ENCODE peak calls at places on chromosomes 6 and 20, in seven cellular contexts. One of them, this sample, is unnamed.

GRCh38 chr20:6685181-6685582 is 82.3 kb upstream of the BMP2 start:
- DNase-seq in fibroblast of lung: no peak
- DNase-seq in GM23248: peak; percentile 58
- DNase-seq in SK-N-SH: no peak
- DNase-seq in GM23338: no peak
- DNase-seq in IMR-90: no peak
- DNase-seq in mammary epithelial cell: peak; percentile 83
- DNase-seq in this sample: no peak

GRCh38 chr6:105072799-105073199 is 107.0 kb downstream of the POPDC3 start:
- DNase-seq in IMR-90: peak; percentile 38
- DNase-seq in mammary epithelial cell: peak; percentile 60
- DNase-seq in GM23338: no peak
- DNase-seq in fibroblast of lung: peak; percentile 55
- DNase-seq in GM23248: peak; percentile 60
- DNase-seq in SK-N-SH: no peak
- DNase-seq in this sample: peak; percentile 40

GRCh38 chr20:39398656-39399055 is 436.5 kb downstream of the DHX35 start:
- DNase-seq in SK-N-SH: no peak
- DNase-seq in GM23248: no peak
- DNase-seq in fibroblast of lung: no peak
- DNase-seq in GM23338: peak; percentile 44
- DNase-seq in mammary epithelial cell: no peak
- DNase-seq in IMR-90: no peak
- DNase-seq in this sample: peak; percentile 76

GRCh38 chr6:2085657-2086056 is 159.7 kb downstream of the GMDS start:
- DNase-seq in GM23338: no peak
- DNase-seq in fibroblast of lung: no peak
- DNase-seq in GM23248: no peak
- DNase-seq in mammary epithelial cell: no peak
- DNase-seq in SK-N-SH: no peak
- DNase-seq in IMR-90: no peak
- DNase-seq in this sample: no peak

GRCh38 chr6:118705799-118706481 is 54.5 kb upstream of the CEP85L start:
- DNase-seq in fibroblast of lung: peak; percentile 50
- DNase-seq in SK-N-SH: no peak
- DNase-seq in GM23248: peak; percentile 79
- DNase-seq in GM23338: peak; percentile 75
- DNase-seq in mammary epithelial cell: peak; percentile 59
- DNase-seq in IMR-90: peak; percentile 36
- DNase-seq in this sample: no peak

GRCh38 chr6:53492860-53493634 is 51.9 kb downstream of the GCLC start:
- DNase-seq in SK-N-SH: peak; percentile 30
- DNase-seq in IMR-90: peak; percentile 73
- DNase-seq in fibroblast of lung: peak; percentile 77
- DNase-seq in mammary epithelial cell: peak; percentile 65
- DNase-seq in GM23248: peak; percentile 81
- DNase-seq in GM23338: peak; percentile 78
- DNase-seq in this sample: peak; percentile 79

GRCh38 chr6:41032830-41033229 is 6.2 kb downstream of the UNC5CL start:
- DNase-seq in GM23248: no peak
- DNase-seq in SK-N-SH: no peak
- DNase-seq in mammary epithelial cell: no peak
- DNase-seq in fibroblast of lung: no peak
- DNase-seq in GM23338: no peak
- DNase-seq in IMR-90: no peak
- DNase-seq in this sample: no peak

GRCh38 chr20:40930561-40930960 is 98.1 kb upstream of the TOP1 start:
- DNase-seq in GM23248: no peak
- DNase-seq in fibroblast of lung: no peak
- DNase-seq in mammary epithelial cell: no peak
- DNase-seq in SK-N-SH: no peak
- DNase-seq in IMR-90: peak; percentile 30
- DNase-seq in GM23338: no peak
- DNase-seq in this sample: no peak

GRCh38 chr6:87663434-87663833 is 38.6 kb downstream of the AKIRIN2 start:
- DNase-seq in mammary epithelial cell: no peak
- DNase-seq in fibroblast of lung: no peak
- DNase-seq in GM23248: no peak
- DNase-seq in SK-N-SH: no peak
- DNase-seq in GM23338: no peak
- DNase-seq in IMR-90: no peak
- DNase-seq in this sample: no peak

GRCh38 chr6:134169881-134170486 is 117.6 kb upstream of the SLC2A12 start:
- DNase-seq in IMR-90: peak; percentile 32
- DNase-seq in GM23248: peak; percentile 14
- DNase-seq in GM23338: no peak
- DNase-seq in fibroblast of lung: peak; percentile 15
- DNase-seq in mammary epithelial cell: peak; percentile 22
- DNase-seq in SK-N-SH: no peak
- DNase-seq in this sample: no peak

GRCh38 chr6:53390010-53390409 is 41.3 kb upstream of the ELOVL5 start:
- DNase-seq in fibroblast of lung: no peak
- DNase-seq in IMR-90: no peak
- DNase-seq in GM23338: peak; percentile 20
- DNase-seq in SK-N-SH: no peak
- DNase-seq in mammary epithelial cell: no peak
- DNase-seq in GM23248: no peak
- DNase-seq in this sample: no peak

GRCh38 chr20:24629668-24630067 is 160.2 kb downstream of the SYNDIG1 start:
- DNase-seq in GM23248: no peak
- DNase-seq in fibroblast of lung: no peak
- DNase-seq in IMR-90: no peak
- DNase-seq in SK-N-SH: peak; percentile 90
- DNase-seq in mammary epithelial cell: no peak
- DNase-seq in GM23338: no peak
- DNase-seq in this sample: no peak

GRCh38 chr20:20435453-20435852 is 67.5 kb downstream of the INSM1 start:
- DNase-seq in GM23248: no peak
- DNase-seq in IMR-90: no peak
- DNase-seq in fibroblast of lung: no peak
- DNase-seq in SK-N-SH: no peak
- DNase-seq in mammary epithelial cell: no peak
- DNase-seq in GM23338: peak; percentile 48
- DNase-seq in this sample: peak; percentile 43

GRCh38 chr6:1604347-1604990 is 5.2 kb upstream of the FOXC1 start:
- DNase-seq in mammary epithelial cell: peak; percentile 48
- DNase-seq in SK-N-SH: peak; percentile 94
- DNase-seq in IMR-90: peak; percentile 36
- DNase-seq in GM23248: peak; percentile 80
- DNase-seq in GM23338: peak; percentile 89
- DNase-seq in fibroblast of lung: peak; percentile 35
- DNase-seq in this sample: peak; percentile 79

GRCh38 chr20:45890077-45890996 is 671 bp downstream of the NEURL2 start:
- DNase-seq in GM23338: peak; percentile 92
- DNase-seq in fibroblast of lung: peak; percentile 85
- DNase-seq in SK-N-SH: peak; percentile 91
- DNase-seq in GM23248: peak; percentile 83
- DNase-seq in mammary epithelial cell: no peak
- DNase-seq in IMR-90: peak; percentile 78
- DNase-seq in this sample: no peak

GRCh38 chr6:9507136-9507895 is 907.6 kb downstream of the TFAP2A start:
- DNase-seq in mammary epithelial cell: no peak
- DNase-seq in IMR-90: no peak
- DNase-seq in GM23338: no peak
- DNase-seq in fibroblast of lung: no peak
- DNase-seq in SK-N-SH: no peak
- DNase-seq in GM23248: no peak
- DNase-seq in this sample: no peak

GRCh38 chr20:43603124-43603523 is 12.4 kb downstream of the IFT52 start:
- DNase-seq in mammary epithelial cell: no peak
- DNase-seq in SK-N-SH: no peak
- DNase-seq in fibroblast of lung: no peak
- DNase-seq in IMR-90: no peak
- DNase-seq in GM23248: no peak
- DNase-seq in GM23338: no peak
- DNase-seq in this sample: peak; percentile 53

GRCh38 chr6:137076277-137077068 is 31.7 kb upstream of the IL20RA start:
- DNase-seq in SK-N-SH: peak; percentile 65
- DNase-seq in IMR-90: peak; percentile 50
- DNase-seq in fibroblast of lung: peak; percentile 64
- DNase-seq in mammary epithelial cell: peak; percentile 59
- DNase-seq in GM23338: peak; percentile 90
- DNase-seq in GM23248: peak; percentile 82
- DNase-seq in this sample: peak; percentile 91

GRCh38 chr6:78487401-78487800 is 379.9 kb upstream of the IRAK1BP1 start:
- DNase-seq in GM23338: no peak
- DNase-seq in SK-N-SH: no peak
- DNase-seq in fibroblast of lung: no peak
- DNase-seq in mammary epithelial cell: no peak
- DNase-seq in GM23248: peak; percentile 71
- DNase-seq in IMR-90: peak; percentile 55
- DNase-seq in this sample: no peak

GRCh38 chr6:16644540-16645250 is 116.6 kb downstream of the ATXN1 start:
- DNase-seq in mammary epithelial cell: no peak
- DNase-seq in SK-N-SH: no peak
- DNase-seq in GM23248: no peak
- DNase-seq in GM23338: no peak
- DNase-seq in fibroblast of lung: no peak
- DNase-seq in IMR-90: no peak
- DNase-seq in this sample: no peak

GRCh38 chr20:20463933-20464374 is 96.0 kb downstream of the INSM1 start:
- DNase-seq in mammary epithelial cell: no peak
- DNase-seq in SK-N-SH: no peak
- DNase-seq in GM23338: peak; percentile 91
- DNase-seq in GM23248: peak; percentile 5
- DNase-seq in IMR-90: no peak
- DNase-seq in fibroblast of lung: no peak
- DNase-seq in this sample: peak; percentile 77

GRCh38 chr20:48754269-48754668 is 73.5 kb downstream of the PREX1 start:
- DNase-seq in GM23338: no peak
- DNase-seq in fibroblast of lung: no peak
- DNase-seq in SK-N-SH: no peak
- DNase-seq in IMR-90: no peak
- DNase-seq in mammary epithelial cell: no peak
- DNase-seq in GM23248: no peak
- DNase-seq in this sample: peak; percentile 58
- H3K4me2 ChIP-seq in GM23338: peak overlapping the region; percentile 26
- H3K4me2 ChIP-seq in fibroblast of lung: no peak overlapping the region
- H3K4me2 ChIP-seq in SK-N-SH: no peak overlapping the region
- H3K4me2 ChIP-seq in IMR-90: no peak overlapping the region
- H3K4me2 ChIP-seq in mammary epithelial cell: no peak overlapping the region
- H3K4me2 ChIP-seq in GM23248: no peak overlapping the region
- H3K4me2 ChIP-seq in this sample: no peak overlapping the region

DNA sequence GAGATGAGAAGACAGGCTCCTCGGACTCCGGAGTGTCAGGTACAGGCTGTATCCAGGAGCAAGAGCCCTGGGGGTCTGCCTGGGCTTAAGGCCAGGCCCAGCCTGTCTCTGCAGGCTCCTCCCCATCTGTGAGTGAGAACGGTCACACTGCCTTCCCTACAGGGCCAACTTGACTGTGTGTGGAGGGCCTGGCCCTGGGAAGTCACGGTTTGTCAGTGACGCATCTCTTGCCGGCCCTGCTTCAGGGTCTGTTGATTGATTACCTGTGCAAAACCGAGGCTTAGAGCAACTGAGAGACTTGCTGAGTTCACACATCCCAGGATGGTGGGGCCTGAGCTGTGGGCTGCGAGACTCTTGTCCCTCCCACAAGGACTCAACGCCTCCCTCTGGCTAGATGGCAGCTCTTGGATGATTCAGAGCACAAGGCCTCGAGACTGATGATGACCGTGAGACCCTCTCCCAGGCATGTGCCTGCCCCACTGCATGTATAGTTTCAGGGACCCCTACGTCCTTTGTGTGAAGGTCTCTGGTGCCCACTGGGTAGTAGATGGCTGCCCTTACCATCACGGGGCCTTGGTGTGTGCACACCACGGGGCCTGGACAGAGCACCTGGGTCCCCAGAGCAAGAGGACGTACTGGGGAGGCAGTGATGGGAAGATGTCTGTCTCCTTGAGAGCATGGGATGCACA is 6.0 kb downstream of the RBM38 start:
- DNase-seq in mammary epithelial cell: no peak
- DNase-seq in GM23338: no peak
- DNase-seq in IMR-90: no peak
- DNase-seq in GM23248: no peak
- DNase-seq in SK-N-SH: no peak
- DNase-seq in fibroblast of lung: no peak
- DNase-seq in this sample: peak; percentile 76
- H3K27ac ChIP-seq in mammary epithelial cell: no peak overlapping the region
- H3K27ac ChIP-seq in GM23338: no peak overlapping the region
- H3K27ac ChIP-seq in IMR-90: no peak overlapping the region
- H3K27ac ChIP-seq in GM23248: no peak overlapping the region
- H3K27ac ChIP-seq in SK-N-SH: no peak overlapping the region
- H3K27ac ChIP-seq in fibroblast of lung: no peak overlapping the region
- H3K27ac ChIP-seq in this sample: peak overlapping the region; percentile 98

DNA sequence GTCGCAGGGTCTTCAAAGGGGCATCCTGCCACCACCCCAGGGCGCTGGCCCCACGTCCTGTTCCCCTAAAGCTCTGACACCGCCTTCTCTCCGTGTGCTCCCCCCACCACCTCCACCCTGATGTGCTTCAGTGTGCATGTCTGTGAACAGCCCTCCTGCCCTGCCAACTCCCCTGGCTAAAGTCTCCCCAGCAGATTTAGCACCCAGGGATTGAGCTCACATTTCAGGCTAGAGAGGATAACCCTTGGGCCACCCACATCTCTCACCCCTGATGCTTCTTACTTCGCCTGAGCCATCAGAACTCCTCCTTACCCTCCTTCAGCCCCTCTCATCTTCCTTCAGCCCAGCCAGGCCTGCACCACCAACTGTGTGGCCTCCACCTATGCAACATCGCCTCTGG is 7.5 kb downstream of the TMEM151B start:
- DNase-seq in IMR-90: no peak
- DNase-seq in GM23338: no peak
- DNase-seq in GM23248: no peak
- DNase-seq in fibroblast of lung: no peak
- DNase-seq in mammary epithelial cell: no peak
- DNase-seq in SK-N-SH: no peak
- DNase-seq in this sample: no peak
- H3K4me2 ChIP-seq in IMR-90: no peak overlapping the region
- H3K4me2 ChIP-seq in GM23338: no peak overlapping the region
- H3K4me2 ChIP-seq in GM23248: no peak overlapping the region
- H3K4me2 ChIP-seq in fibroblast of lung: no peak overlapping the region
- H3K4me2 ChIP-seq in mammary epithelial cell: no peak overlapping the region
- H3K4me2 ChIP-seq in SK-N-SH: no peak overlapping the region
- H3K4me2 ChIP-seq in this sample: no peak overlapping the region

GRCh38 chr6:75620387-75621304 is 19.0 kb downstream of the SENP6 start:
- DNase-seq in GM23248: no peak
- DNase-seq in SK-N-SH: no peak
- DNase-seq in IMR-90: no peak
- DNase-seq in mammary epithelial cell: no peak
- DNase-seq in fibroblast of lung: peak; percentile 38
- DNase-seq in GM23338: no peak
- DNase-seq in this sample: no peak

GRCh38 chr6:75618437-75618836 is 16.8 kb downstream of the SENP6 start:
- DNase-seq in mammary epithelial cell: no peak
- DNase-seq in fibroblast of lung: no peak
- DNase-seq in GM23248: no peak
- DNase-seq in SK-N-SH: no peak
- DNase-seq in GM23338: no peak
- DNase-seq in IMR-90: no peak
- DNase-seq in this sample: no peak

GRCh38 chr6:75624335-75624734 is 22.7 kb downstream of the SENP6 start:
- DNase-seq in mammary epithelial cell: no peak
- DNase-seq in SK-N-SH: no peak
- DNase-seq in fibroblast of lung: no peak
- DNase-seq in IMR-90: no peak
- DNase-seq in GM23248: no peak
- DNase-seq in GM23338: no peak
- DNase-seq in this sample: no peak

GRCh38 chr6:75621846-75622245 is 20.2 kb downstream of the SENP6 start:
- DNase-seq in SK-N-SH: no peak
- DNase-seq in fibroblast of lung: no peak
- DNase-seq in GM23338: no peak
- DNase-seq in GM23248: no peak
- DNase-seq in mammary epithelial cell: no peak
- DNase-seq in IMR-90: no peak
- DNase-seq in this sample: no peak

GRCh38 chr6:75619230-75619899 is 17.7 kb downstream of the SENP6 start:
- DNase-seq in fibroblast of lung: peak; percentile 54
- DNase-seq in GM23248: no peak
- DNase-seq in GM23338: no peak
- DNase-seq in mammary epithelial cell: no peak
- DNase-seq in SK-N-SH: no peak
- DNase-seq in IMR-90: peak; percentile 22
- DNase-seq in this sample: no peak
- H3K27ac ChIP-seq in fibroblast of lung: no peak overlapping the region
- H3K27ac ChIP-seq in GM23248: no peak overlapping the region
- H3K27ac ChIP-seq in GM23338: no peak overlapping the region
- H3K27ac ChIP-seq in mammary epithelial cell: no peak overlapping the region
- H3K27ac ChIP-seq in SK-N-SH: no peak overlapping the region
- H3K27ac ChIP-seq in IMR-90: no peak overlapping the region
- H3K27ac ChIP-seq in this sample: no peak overlapping the region

This sample was measured in Karpas-422.